ENCODE peak calls at places on chromosome 14, in six cellular contexts. One of them, this sample, is unnamed.

GRCh38 chr14:21087294-21088091 is 11.0 kb downstream of the ZNF219 start:
- DNase-seq in glutamatergic neuron: no peak
- DNase-seq in T follicular helper cell: peak; percentile 78
- DNase-seq in transverse colon: no peak
- DNase-seq in suprapubic skin: no peak
- DNase-seq in T-helper 2 cell: peak; percentile 75
- DNase-seq in this sample: no peak

GRCh38 chr14:22047105-22047504 is 373.5 kb upstream of the OR4E1 start:
- DNase-seq in glutamatergic neuron: no peak
- DNase-seq in T follicular helper cell: peak; percentile 8
- DNase-seq in transverse colon: no peak
- DNase-seq in suprapubic skin: no peak
- DNase-seq in T-helper 2 cell: peak; percentile 3
- DNase-seq in this sample: no peak

GRCh38 chr14:26528415-26529182 is 69.2 kb downstream of the NOVA1 start:
- DNase-seq in glutamatergic neuron: no peak
- DNase-seq in T follicular helper cell: no peak
- DNase-seq in transverse colon: peak; percentile 22
- DNase-seq in suprapubic skin: no peak
- DNase-seq in T-helper 2 cell: no peak
- DNase-seq in this sample: no peak

GRCh38 chr14:38971258-38971921 is 131.6 kb downstream of the SEC23A start:
- DNase-seq in glutamatergic neuron: peak; percentile 18
- DNase-seq in T follicular helper cell: no peak
- DNase-seq in transverse colon: no peak
- DNase-seq in suprapubic skin: no peak
- DNase-seq in T-helper 2 cell: no peak
- DNase-seq in this sample: no peak

GRCh38 chr14:29738056-29738455 is 189.6 kb downstream of the PRKD1 start:
- DNase-seq in glutamatergic neuron: no peak
- DNase-seq in T follicular helper cell: no peak
- DNase-seq in transverse colon: no peak
- DNase-seq in suprapubic skin: no peak
- DNase-seq in T-helper 2 cell: no peak
- DNase-seq in this sample: no peak

GRCh38 chr14:93299831-93300230 is 33.0 kb downstream of the BTBD7 start:
- DNase-seq in glutamatergic neuron: no peak
- DNase-seq in T follicular helper cell: no peak
- DNase-seq in transverse colon: no peak
- DNase-seq in suprapubic skin: no peak
- DNase-seq in T-helper 2 cell: no peak
- DNase-seq in this sample: no peak

GRCh38 chr14:20659813-20660395 is 18.4 kb upstream of the OR6S1 start:
- DNase-seq in glutamatergic neuron: no peak
- DNase-seq in T follicular helper cell: no peak
- DNase-seq in transverse colon: no peak
- DNase-seq in suprapubic skin: no peak
- DNase-seq in T-helper 2 cell: no peak
- DNase-seq in this sample: no peak

GRCh38 chr14:41986726-41987125 is 380.1 kb downstream of the LRFN5 start:
- DNase-seq in glutamatergic neuron: no peak
- DNase-seq in T follicular helper cell: no peak
- DNase-seq in transverse colon: no peak
- DNase-seq in suprapubic skin: no peak
- DNase-seq in T-helper 2 cell: no peak
- DNase-seq in this sample: no peak

GRCh38 chr14:104989236-104989950 is 3.8 kb downstream of the CLBA1 start:
- DNase-seq in glutamatergic neuron: peak; percentile 13
- DNase-seq in T follicular helper cell: no peak
- DNase-seq in transverse colon: no peak
- DNase-seq in suprapubic skin: no peak
- DNase-seq in T-helper 2 cell: no peak
- DNase-seq in this sample: no peak

GRCh38 chr14:49679271-49679670 is 8.7 kb downstream of the POLE2 start:
- DNase-seq in glutamatergic neuron: no peak
- DNase-seq in T follicular helper cell: no peak
- DNase-seq in transverse colon: no peak
- DNase-seq in suprapubic skin: no peak
- DNase-seq in T-helper 2 cell: no peak
- DNase-seq in this sample: no peak

GRCh38 chr14:102087762-102088011 is 843 bp upstream of the HSP90AA1 start:
- DNase-seq in glutamatergic neuron: no peak
- DNase-seq in T follicular helper cell: no peak
- DNase-seq in transverse colon: no peak
- DNase-seq in suprapubic skin: no peak
- DNase-seq in T-helper 2 cell: no peak
- DNase-seq in this sample: no peak

GRCh38 chr14:34824826-34825225 is 50.3 kb downstream of the BAZ1A start:
- DNase-seq in glutamatergic neuron: no peak
- DNase-seq in T follicular helper cell: no peak
- DNase-seq in transverse colon: no peak
- DNase-seq in suprapubic skin: no peak
- DNase-seq in T-helper 2 cell: no peak
- DNase-seq in this sample: no peak

GRCh38 chr14:81435048-81435577 is 35.0 kb upstream of the STON2 start:
- DNase-seq in glutamatergic neuron: no peak
- DNase-seq in T follicular helper cell: no peak
- DNase-seq in transverse colon: no peak
- DNase-seq in suprapubic skin: no peak
- DNase-seq in T-helper 2 cell: no peak
- DNase-seq in this sample: no peak

GRCh38 chr14:24032727-24033418 is 18.9 kb upstream of the CARMIL3 start:
- DNase-seq in glutamatergic neuron: no peak
- DNase-seq in T follicular helper cell: no peak
- DNase-seq in transverse colon: no peak
- DNase-seq in suprapubic skin: no peak
- DNase-seq in T-helper 2 cell: no peak
- DNase-seq in this sample: no peak

GRCh38 chr14:56208520-56208919 is 90.3 kb downstream of the PELI2 start:
- DNase-seq in glutamatergic neuron: no peak
- DNase-seq in T follicular helper cell: no peak
- DNase-seq in transverse colon: no peak
- DNase-seq in suprapubic skin: no peak
- DNase-seq in T-helper 2 cell: no peak
- DNase-seq in this sample: no peak

GRCh38 chr14:22466520-22466919 is 122.5 kb downstream of the DAD1 start:
- DNase-seq in glutamatergic neuron: no peak
- DNase-seq in T follicular helper cell: no peak
- DNase-seq in transverse colon: no peak
- DNase-seq in suprapubic skin: no peak
- DNase-seq in T-helper 2 cell: no peak
- DNase-seq in this sample: no peak

GRCh38 chr14:73833530-73834257 is 17.9 kb upstream of the PTGR2 start:
- DNase-seq in glutamatergic neuron: no peak
- DNase-seq in T follicular helper cell: no peak
- DNase-seq in transverse colon: no peak
- DNase-seq in suprapubic skin: no peak
- DNase-seq in T-helper 2 cell: no peak
- DNase-seq in this sample: no peak

GRCh38 chr14:88791629-88792571 is 853 bp downstream of the EML5 start:
- DNase-seq in glutamatergic neuron: peak; percentile 19
- DNase-seq in T follicular helper cell: peak; percentile 14
- DNase-seq in transverse colon: peak; percentile 25
- DNase-seq in suprapubic skin: peak; percentile 65
- DNase-seq in T-helper 2 cell: no peak
- DNase-seq in this sample: no peak

GRCh38 chr14:65704850-65705249 is 292.3 kb downstream of the FUT8 start:
- DNase-seq in glutamatergic neuron: no peak
- DNase-seq in T follicular helper cell: no peak
- DNase-seq in transverse colon: no peak
- DNase-seq in suprapubic skin: no peak
- DNase-seq in T-helper 2 cell: no peak
- DNase-seq in this sample: no peak

GRCh38 chr14:29150659-29151058 is 384.1 kb downstream of the FOXG1 start:
- DNase-seq in glutamatergic neuron: no peak
- DNase-seq in T follicular helper cell: no peak
- DNase-seq in transverse colon: no peak
- DNase-seq in suprapubic skin: no peak
- DNase-seq in T-helper 2 cell: no peak
- DNase-seq in this sample: no peak

GRCh38 chr14:73058923-73059311 is 583 bp downstream of the RBM25 start:
- DNase-seq in glutamatergic neuron: no peak
- DNase-seq in T follicular helper cell: no peak
- DNase-seq in transverse colon: no peak
- DNase-seq in suprapubic skin: peak; percentile 74
- DNase-seq in T-helper 2 cell: no peak
- DNase-seq in this sample: no peak

GRCh38 chr14:90362558-90362896 is 30.8 kb upstream of the NRDE2 start:
- DNase-seq in glutamatergic neuron: no peak
- DNase-seq in T follicular helper cell: no peak
- DNase-seq in transverse colon: no peak
- DNase-seq in suprapubic skin: no peak
- DNase-seq in T-helper 2 cell: no peak
- DNase-seq in this sample: no peak

GRCh38 chr14:70672328-70672675 is 30.6 kb downstream of the TTC9 start:
- DNase-seq in glutamatergic neuron: no peak
- DNase-seq in T follicular helper cell: no peak
- DNase-seq in transverse colon: no peak
- DNase-seq in suprapubic skin: no peak
- DNase-seq in T-helper 2 cell: no peak
- DNase-seq in this sample: no peak

GRCh38 chr14:88840926-88841325 is 16.5 kb downstream of the TTC8 start:
- DNase-seq in glutamatergic neuron: no peak
- DNase-seq in T follicular helper cell: no peak
- DNase-seq in transverse colon: no peak
- DNase-seq in suprapubic skin: no peak
- DNase-seq in T-helper 2 cell: no peak
- DNase-seq in this sample: no peak

GRCh38 chr14:23359167-23359626 is 5.8 kb downstream of the EFS start:
- DNase-seq in glutamatergic neuron: no peak
- DNase-seq in T follicular helper cell: no peak
- DNase-seq in transverse colon: no peak
- DNase-seq in suprapubic skin: no peak
- DNase-seq in T-helper 2 cell: no peak
- DNase-seq in this sample: no peak

GRCh38 chr14:102314242-102315011 is 5.1 kb upstream of the ZNF839 start:
- DNase-seq in glutamatergic neuron: peak; percentile 86
- DNase-seq in T follicular helper cell: peak; percentile 63
- DNase-seq in transverse colon: peak; percentile 89
- DNase-seq in suprapubic skin: peak; percentile 92
- DNase-seq in T-helper 2 cell: peak; percentile 72
- DNase-seq in this sample: peak; percentile 78

This sample was measured in activated B cell treated with CpG ODN at 0.5 μM for 24 hours.